ENCODE peak calls at places on chromosome 18, in five cellular contexts. D, G, A, E and J are unnamed samples.

GRCh38 chr18:32688821-32689220 is 84.0 kb downstream of the KLHL14 start:
- DNase-seq in D (no peak), A (no peak), G (no peak), E (no peak), J (no peak)

GRCh38 chr18:23910032-23910431 is 104.5 kb upstream of the TTC39C start:
- DNase-seq in E (no peak), A (no peak), D (no peak), G (no peak), J (no peak)

GRCh38 chr18:79704631-79705030 is 25.0 kb downstream of the CTDP1 start:
- DNase-seq in E (no peak), D (no peak), A (no peak), G (no peak), J (no peak)

GRCh38 chr18:38545071-38545470 is 979.5 kb upstream of the CELF4 start:
- DNase-seq in A (no peak), G (peak; percentile 24), E (no peak), D (no peak), J (peak; percentile 52)

GRCh38 chr18:41753826-41754225 is 201.2 kb upstream of the PIK3C3 start:
- DNase-seq in D (no peak), G (no peak), E (no peak), A (no peak), J (no peak)

GRCh38 chr18:48021273-48021914 is 90.9 kb upstream of the SMAD2 start:
- DNase-seq in E (no peak), A (no peak), G (no peak), D (no peak), J (no peak)

GRCh38 chr18:36297419-36298112 is at the start of gene FHOD3:
- DNase-seq in G (no peak), A (no peak), D (peak; percentile 97), E (peak; percentile 90), J (peak; percentile 95)

GRCh38 chr18:56509656-56510055 is 128.7 kb downstream of the TXNL1 start:
- DNase-seq in A (no peak), E (no peak), G (no peak), D (no peak), J (no peak)

GRCh38 chr18:74604366-74604765 is 6.7 kb downstream of the ZNF407 start:
- DNase-seq in E (no peak), D (no peak), G (no peak), A (no peak), J (no peak)

DNA sequence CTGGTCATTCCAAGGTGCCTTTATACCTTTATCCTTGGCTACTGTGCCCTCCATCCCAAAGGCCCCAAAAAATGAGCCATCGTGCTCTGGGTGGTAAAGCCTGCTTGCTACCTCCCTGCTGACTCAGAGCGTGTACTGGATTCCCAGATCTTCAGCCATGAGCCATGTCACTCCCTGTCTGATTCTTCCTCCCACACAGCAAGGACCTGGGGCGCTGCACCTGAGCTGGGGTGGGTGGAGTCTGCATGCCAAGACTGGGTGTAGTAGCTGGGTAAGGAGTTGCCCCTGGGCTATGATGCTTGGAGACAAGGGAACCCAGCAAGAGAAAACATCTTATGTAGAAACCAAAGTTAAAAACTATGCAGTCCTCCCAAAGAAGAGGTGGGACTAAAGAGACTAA is 37.2 kb upstream of the APCDD1 start:
- DNase-seq in D (no peak), A (no peak), G (no peak), E (no peak), J (no peak)
- TF ChIP-seq FOXM1 in D (no peak), A (no peak), G (no peak), E (no peak), J (no peak)

DNA sequence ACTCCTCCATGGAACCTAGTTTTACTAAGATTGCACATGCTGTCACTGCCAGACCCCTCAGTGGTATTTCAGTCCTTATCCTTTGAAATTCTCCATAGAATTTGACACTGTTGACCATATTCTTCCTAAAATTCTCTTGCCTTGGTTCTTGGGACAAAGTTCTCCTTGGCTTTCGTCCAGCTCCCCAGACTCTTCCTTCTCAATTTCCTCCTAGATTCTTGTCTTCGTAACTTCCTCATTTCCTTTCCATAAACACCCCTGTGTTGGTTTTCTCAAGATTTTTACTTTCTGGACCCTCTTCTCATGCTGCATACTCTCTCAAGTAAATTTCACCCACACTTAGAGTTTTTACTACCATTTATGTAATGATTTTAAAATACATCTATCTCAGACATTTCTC is 96.6 kb upstream of the TWSG1 start:
- DNase-seq in E (no peak), A (no peak), G (no peak), D (no peak), J (no peak)
- TF ChIP-seq FOXM1 in E (no peak), A (no peak), G (no peak), D (no peak), J (no peak)

GRCh38 chr18:59917422-59917821 is 17.6 kb downstream of the PMAIP1 start:
- DNase-seq in A (no peak), E (no peak), D (no peak), G (no peak), J (no peak)
- TF ChIP-seq FOXM1 in A (no peak), E (no peak), D (no peak), G (no peak), J (no peak)

GRCh38 chr18:29057703-29058102 is 880.8 kb upstream of the CDH2 start:
- DNase-seq in D (no peak), E (no peak), G (no peak), A (no peak), J (no peak)

GRCh38 chr18:29063346-29063745 is 886.4 kb upstream of the CDH2 start:
- DNase-seq in A (no peak), G (no peak), D (no peak), E (no peak), J (no peak)

GRCh38 chr18:29062921-29063320 is 886.0 kb upstream of the CDH2 start:
- DNase-seq in G (no peak), E (no peak), A (no peak), D (no peak), J (no peak)

GRCh38 chr18:29060349-29060748 is 883.4 kb upstream of the CDH2 start:
- DNase-seq in D (no peak), A (no peak), G (no peak), E (no peak), J (no peak)
- TF ChIP-seq FOXM1 in D (no peak), A (no peak), G (no peak), E (no peak), J (no peak)

GRCh38 chr18:10927980-10928605 is 221.3 kb downstream of the PIEZO2 start:
- DNase-seq in A (peak; percentile 72), D (no peak), G (no peak), E (no peak), J (no peak)

GRCh38 chr18:10930078-10930477 is 219.3 kb downstream of the PIEZO2 start:
- DNase-seq in E (no peak), D (no peak), G (no peak), A (no peak), J (no peak)

GRCh38 chr18:10927290-10927979 is 221.9 kb downstream of the PIEZO2 start:
- DNase-seq in G (no peak), A (no peak), D (no peak), E (no peak), J (no peak)

GRCh38 chr18:10926565-10927194 is 222.7 kb downstream of the PIEZO2 start:
- DNase-seq in E (no peak), G (no peak), D (no peak), A (peak; percentile 47), J (no peak)

DNA sequence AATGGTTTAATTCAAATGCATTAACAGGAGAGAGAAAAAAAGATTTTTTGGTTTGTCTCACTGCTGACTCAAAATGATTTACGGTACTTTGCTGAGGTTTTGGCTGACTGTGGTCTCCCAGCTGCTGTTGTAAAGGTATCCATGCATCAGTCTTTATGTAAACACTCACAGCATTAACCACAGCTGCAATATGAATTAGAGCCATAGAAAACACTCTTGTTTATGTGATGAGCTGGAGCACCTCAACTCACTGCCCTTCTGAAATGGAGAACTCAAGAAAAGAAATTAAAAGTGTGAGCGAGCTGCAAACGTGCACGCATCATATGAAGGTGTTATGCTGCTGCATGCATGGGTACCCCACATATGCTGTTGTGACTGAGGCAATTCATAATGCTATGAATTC is 220.4 kb downstream of the PIEZO2 start:
- DNase-seq in A (peak; percentile 87), E (no peak), G (no peak), D (no peak), J (no peak)
- TF ChIP-seq FOXM1 in A (peak; percentile 93), E (no peak), G (no peak), D (no peak), J (no peak)

GRCh38 chr18:29154196-29154757 is 977.3 kb upstream of the CDH2 start:
- DNase-seq in A (no peak), D (no peak), E (no peak), G (no peak), J (no peak)
- TF ChIP-seq FOXM1 in A (no peak), D (peak; percentile 30), E (no peak), G (no peak), J (no peak)

GRCh38 chr18:70423988-70424387 is 135.1 kb downstream of the SOCS6 start:
- DNase-seq in E (no peak), G (no peak), D (no peak), A (no peak), J (no peak)
- TF ChIP-seq FOXM1 in E (no peak), G (no peak), D (no peak), A (no peak), J (no peak)